ENCODE peak calls at places on chromosomes 2 and 18, in eight cellular contexts. C is cardiac muscle cell, N is heart left ventricle, U is germinal center, K is GDM1, S is AG08396, G is NCI-H2081, J is choroid plexus epithelial cell. H is an unnamed sample.
A peak's percentile ranks its signal among the peaks of the same experiment; 100 is the strongest.

GRCh38 chr2:46181789-46182530 is 115.2 kb upstream of the EPAS1 start:
- DNase-seq in S (no peak), J (no peak), N (peak; percentile 36), U (no peak), K (no peak), C (no peak), G (no peak), H (no peak)

GRCh38 chr2:96485751-96486643 is 19.2 kb downstream of the NEURL3 start:
- DNase-seq in U (peak; percentile 75), S (peak; percentile 85), J (peak; percentile 87), G (no peak), N (peak; percentile 75), C (no peak), K (peak; percentile 30), H (peak; percentile 55)

GRCh38 chr2:115910270-115910669 is 1467.8 kb downstream of the DPP10 start:
- DNase-seq in S (no peak), U (no peak), J (no peak), G (no peak), K (no peak), C (peak; percentile 42), N (no peak), H (no peak)

GRCh38 chr18:47737956-47738355 is 192.5 kb downstream of the SMAD2 start:
- DNase-seq in S (no peak), U (no peak), N (no peak), G (no peak), J (no peak), K (no peak), C (no peak), H (no peak)

GRCh38 chr2:120338015-120338414 is 7.9 kb upstream of the INHBB start:
- DNase-seq in K (no peak), C (no peak), U (no peak), S (no peak), N (no peak), G (no peak), J (no peak), H (no peak)

GRCh38 chr18:4004176-4004829 is 450.8 kb downstream of the DLGAP1 start:
- DNase-seq in G (no peak), N (no peak), U (no peak), K (no peak), J (no peak), S (no peak), C (no peak), H (no peak)

GRCh38 chr2:157336137-157336721 is 10.6 kb upstream of the ERMN start:
- DNase-seq in S (peak; percentile 25), G (peak; percentile 52), K (no peak), U (peak; percentile 17), J (peak; percentile 58), N (peak; percentile 18), C (peak; percentile 63), H (peak; percentile 39)

GRCh38 chr2:136075466-136075865 is 42.5 kb downstream of the CXCR4 start:
- DNase-seq in J (no peak), S (no peak), U (no peak), C (no peak), N (no peak), G (no peak), K (no peak), H (no peak)

GRCh38 chr18:68399721-68400120 is 315.2 kb downstream of the TMX3 start:
- DNase-seq in K (no peak), C (no peak), G (no peak), J (no peak), N (no peak), S (no peak), U (no peak), H (no peak)

GRCh38 chr2:179861777-179862117 is 335 bp upstream of the ZNF385B start:
- DNase-seq in N (no peak), S (peak; percentile 36), C (peak; percentile 32), K (no peak), J (peak; percentile 22), U (no peak), G (no peak), H (no peak)

GRCh38 chr2:210190345-210190744 is 19.1 kb upstream of the KANSL1L start:
- DNase-seq in J (no peak), K (no peak), G (no peak), S (no peak), C (no peak), U (no peak), N (no peak), H (no peak)

GRCh38 chr2:112730791-112731190 is 10.0 kb downstream of the NT5DC4 start:
- DNase-seq in U (no peak), C (no peak), G (no peak), J (no peak), S (no peak), K (no peak), N (no peak), H (no peak)

GRCh38 chr2:195009202-195009601 is 647.8 kb upstream of the SLC39A10 start:
- DNase-seq in K (no peak), C (no peak), G (no peak), J (no peak), N (no peak), S (peak; percentile 26), U (no peak), H (no peak)

GRCh38 chr2:155703048-155703447 is 629.5 kb downstream of the NR4A2 start:
- DNase-seq in C (no peak), J (no peak), G (no peak), U (no peak), K (no peak), N (no peak), S (no peak), H (no peak)

GRCh38 chr2:188203756-188204155 is 87.9 kb upstream of the GULP1 start:
- DNase-seq in J (no peak), N (no peak), S (no peak), U (no peak), G (no peak), C (no peak), K (no peak), H (no peak)

GRCh38 chr2:72923833-72924352 is 6.6 kb downstream of the EMX1 start:
- DNase-seq in N (no peak), S (no peak), G (no peak), J (no peak), U (no peak), C (no peak), K (no peak), H (no peak)

GRCh38 chr18:76442413-76443171 is 52.5 kb downstream of the ZNF516 start:
- DNase-seq in C (no peak), J (no peak), K (no peak), G (no peak), N (no peak), S (no peak), U (no peak), H (no peak)

GRCh38 chr18:51137051-51137729 is 60.3 kb downstream of the MEX3C start:
- DNase-seq in U (no peak), J (peak; percentile 68), N (no peak), G (no peak), S (no peak), C (no peak), K (no peak), H (no peak)

GRCh38 chr2:168691221-168691620 is 111.2 kb upstream of the NOSTRIN start:
- DNase-seq in G (no peak), C (peak; percentile 65), J (no peak), K (no peak), N (no peak), U (no peak), S (no peak), H (no peak)

GRCh38 chr2:64341461-64341860 is 112.5 kb upstream of the LGALSL start:
- DNase-seq in G (no peak), S (no peak), J (no peak), N (no peak), U (no peak), K (no peak), C (no peak), H (no peak)

GRCh38 chr2:42087137-42087856 is 39.5 kb downstream of the PKDCC start:
- DNase-seq in N (no peak), U (no peak), S (no peak), J (no peak), K (no peak), G (no peak), C (no peak), H (no peak)

H was measured in CD8-positive, alpha-beta memory T cell.